ENCODE peak calls at places on chromosomes 7 and 10, in ten cellular contexts. One of them, this sample, is unnamed.
A peak's percentile ranks its signal among the peaks of the same experiment; 100 is the strongest.

GRCh38 chr7:106015586-106016218 is 52.6 kb downstream of the CDHR3 start:
- DNase-seq in AG04450: no peak
- DNase-seq in lung: no peak
- DNase-seq in tibial nerve: no peak
- DNase-seq in stomach: no peak
- DNase-seq in mammary epithelial cell: no peak
- DNase-seq in AG09309: no peak
- DNase-seq in kidney: no peak
- DNase-seq in OCI-LY7: no peak
- DNase-seq in adrenal gland: no peak
- DNase-seq in this sample: no peak

GRCh38 chr10:79024716-79025112 is 44.1 kb upstream of the ZMIZ1 start:
- DNase-seq in AG04450: no peak
- DNase-seq in lung: no peak
- DNase-seq in tibial nerve: no peak
- DNase-seq in stomach: no peak
- DNase-seq in mammary epithelial cell: no peak
- DNase-seq in AG09309: no peak
- DNase-seq in kidney: peak; percentile 51
- DNase-seq in OCI-LY7: no peak
- DNase-seq in adrenal gland: no peak
- DNase-seq in this sample: no peak

GRCh38 chr10:89537361-89537760 is 2.0 kb upstream of the SLC16A12 start:
- DNase-seq in AG04450: no peak
- DNase-seq in lung: no peak
- DNase-seq in tibial nerve: no peak
- DNase-seq in stomach: no peak
- DNase-seq in mammary epithelial cell: no peak
- DNase-seq in AG09309: no peak
- DNase-seq in kidney: no peak
- DNase-seq in OCI-LY7: no peak
- DNase-seq in adrenal gland: no peak
- DNase-seq in this sample: no peak

GRCh38 chr10:4686644-4686996 is 139.4 kb upstream of the AKR1E2 start:
- DNase-seq in AG04450: no peak
- DNase-seq in lung: no peak
- DNase-seq in tibial nerve: no peak
- DNase-seq in stomach: no peak
- DNase-seq in mammary epithelial cell: peak; percentile 99
- DNase-seq in AG09309: peak; percentile 32
- DNase-seq in kidney: no peak
- DNase-seq in OCI-LY7: no peak
- DNase-seq in adrenal gland: no peak
- DNase-seq in this sample: no peak

GRCh38 chr7:100190059-100190711 is 12.5 kb downstream of the STAG3 start:
- DNase-seq in AG04450: peak; percentile 24
- DNase-seq in lung: no peak
- DNase-seq in tibial nerve: no peak
- DNase-seq in stomach: no peak
- DNase-seq in mammary epithelial cell: peak; percentile 19
- DNase-seq in AG09309: no peak
- DNase-seq in kidney: no peak
- DNase-seq in OCI-LY7: peak; percentile 90
- DNase-seq in adrenal gland: no peak
- DNase-seq in this sample: no peak

GRCh38 chr10:78614744-78615143 is 454.0 kb upstream of the ZMIZ1 start:
- DNase-seq in AG04450: no peak
- DNase-seq in lung: no peak
- DNase-seq in tibial nerve: no peak
- DNase-seq in stomach: no peak
- DNase-seq in mammary epithelial cell: no peak
- DNase-seq in AG09309: no peak
- DNase-seq in kidney: no peak
- DNase-seq in OCI-LY7: no peak
- DNase-seq in adrenal gland: no peak
- DNase-seq in this sample: no peak

GRCh38 chr10:61547297-61547696 is 94.1 kb upstream of the TMEM26 start:
- DNase-seq in AG04450: no peak
- DNase-seq in lung: no peak
- DNase-seq in tibial nerve: no peak
- DNase-seq in stomach: no peak
- DNase-seq in mammary epithelial cell: no peak
- DNase-seq in AG09309: no peak
- DNase-seq in kidney: no peak
- DNase-seq in OCI-LY7: no peak
- DNase-seq in adrenal gland: no peak
- DNase-seq in this sample: no peak

GRCh38 chr10:115049957-115050356 is 43.2 kb upstream of the ATRNL1 start:
- DNase-seq in AG04450: no peak
- DNase-seq in lung: no peak
- DNase-seq in tibial nerve: no peak
- DNase-seq in stomach: no peak
- DNase-seq in mammary epithelial cell: no peak
- DNase-seq in AG09309: no peak
- DNase-seq in kidney: no peak
- DNase-seq in OCI-LY7: no peak
- DNase-seq in adrenal gland: peak; percentile 12
- DNase-seq in this sample: no peak

GRCh38 chr7:50450691-50451051 is 521 bp upstream of the FIGNL1 start:
- DNase-seq in AG04450: no peak
- DNase-seq in lung: no peak
- DNase-seq in tibial nerve: no peak
- DNase-seq in stomach: no peak
- DNase-seq in mammary epithelial cell: no peak
- DNase-seq in AG09309: no peak
- DNase-seq in kidney: peak; percentile 80
- DNase-seq in OCI-LY7: no peak
- DNase-seq in adrenal gland: peak; percentile 24
- DNase-seq in this sample: no peak

GRCh38 chr10:117136391-117136975 is 1.6 kb downstream of the VAX1 start:
- DNase-seq in AG04450: no peak
- DNase-seq in lung: no peak
- DNase-seq in tibial nerve: no peak
- DNase-seq in stomach: no peak
- DNase-seq in mammary epithelial cell: no peak
- DNase-seq in AG09309: no peak
- DNase-seq in kidney: no peak
- DNase-seq in OCI-LY7: no peak
- DNase-seq in adrenal gland: no peak
- DNase-seq in this sample: no peak
- H3K4me3 ChIP-seq in AG04450: no peak overlapping the region
- H3K4me3 ChIP-seq in lung: no peak overlapping the region
- H3K4me3 ChIP-seq in tibial nerve: no peak overlapping the region
- H3K4me3 ChIP-seq in stomach: peak overlapping the region; percentile 31
- H3K4me3 ChIP-seq in mammary epithelial cell: no peak overlapping the region
- H3K4me3 ChIP-seq in AG09309: no peak overlapping the region
- H3K4me3 ChIP-seq in kidney: no peak overlapping the region
- H3K4me3 ChIP-seq in OCI-LY7: no peak overlapping the region
- H3K4me3 ChIP-seq in adrenal gland: no peak overlapping the region
- H3K4me3 ChIP-seq in this sample: peak overlapping the region; percentile 45

DNA sequence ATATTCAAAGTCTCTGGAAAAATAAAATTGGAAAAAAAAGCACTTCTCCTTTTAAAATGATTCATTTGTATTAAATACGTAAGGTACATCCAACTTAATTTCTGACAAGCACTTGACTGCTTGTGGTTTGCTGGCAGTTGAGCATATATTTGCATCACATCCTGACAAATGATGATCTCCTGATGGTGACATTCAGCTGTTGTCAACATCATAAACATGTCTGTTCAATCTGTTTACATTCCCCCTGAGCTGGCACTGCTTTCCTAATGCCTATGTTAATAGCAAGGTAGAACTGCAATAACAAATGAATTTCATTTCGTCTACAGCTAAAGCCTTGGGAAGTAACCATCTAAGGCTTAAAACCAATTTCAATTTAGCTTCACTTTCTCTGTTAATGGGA is 24.4 kb downstream of the TSPAN12 start:
- DNase-seq in AG04450: no peak
- DNase-seq in lung: no peak
- DNase-seq in tibial nerve: no peak
- DNase-seq in stomach: no peak
- DNase-seq in mammary epithelial cell: no peak
- DNase-seq in AG09309: no peak
- DNase-seq in kidney: no peak
- DNase-seq in OCI-LY7: no peak
- DNase-seq in adrenal gland: no peak
- DNase-seq in this sample: peak; percentile 91
- TF ChIP-seq CTCF in AG04450: no peak
- TF ChIP-seq CTCF in lung: no peak
- TF ChIP-seq CTCF in tibial nerve: no peak
- TF ChIP-seq CTCF in stomach: no peak
- TF ChIP-seq CTCF in mammary epithelial cell: no peak
- TF ChIP-seq CTCF in AG09309: no peak
- TF ChIP-seq CTCF in kidney: no peak
- TF ChIP-seq CTCF in OCI-LY7: no peak
- TF ChIP-seq CTCF in adrenal gland: no peak
- TF ChIP-seq CTCF in this sample: no peak

DNA sequence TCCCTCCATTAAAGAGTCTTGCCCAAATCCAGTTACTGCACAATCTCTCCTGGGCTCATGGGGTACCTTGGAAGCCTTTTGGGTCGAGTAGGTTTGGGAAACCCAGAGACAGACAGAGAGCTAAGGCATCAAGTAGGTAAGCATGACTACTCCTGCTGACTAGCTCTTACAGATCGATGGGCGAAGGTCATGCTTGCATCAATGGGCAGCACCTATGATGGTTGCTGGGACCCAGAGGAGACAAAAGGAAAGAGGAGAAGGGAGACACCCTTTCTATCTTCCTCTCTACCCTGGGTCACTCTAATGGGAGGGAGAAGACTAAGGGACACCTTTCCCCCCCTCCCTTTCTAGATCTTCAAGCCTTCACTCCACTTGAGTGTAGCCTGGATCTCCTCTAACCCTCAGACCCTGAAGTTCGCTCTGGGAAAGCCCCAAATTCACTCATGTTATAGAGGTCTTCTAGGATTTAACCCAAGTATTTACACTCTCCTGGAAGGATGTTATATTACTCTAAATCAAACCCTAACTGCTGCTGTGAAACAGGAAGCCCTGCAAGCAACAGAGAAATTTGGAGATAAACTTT is 31.6 kb upstream of the ZNF746 start:
- DNase-seq in AG04450: no peak
- DNase-seq in lung: no peak
- DNase-seq in tibial nerve: no peak
- DNase-seq in stomach: no peak
- DNase-seq in mammary epithelial cell: no peak
- DNase-seq in AG09309: no peak
- DNase-seq in kidney: no peak
- DNase-seq in OCI-LY7: peak; percentile 56
- DNase-seq in adrenal gland: no peak
- DNase-seq in this sample: no peak
- H3K4me3 ChIP-seq in AG04450: no peak overlapping the region
- H3K4me3 ChIP-seq in lung: no peak overlapping the region
- H3K4me3 ChIP-seq in tibial nerve: no peak overlapping the region
- H3K4me3 ChIP-seq in stomach: no peak overlapping the region
- H3K4me3 ChIP-seq in mammary epithelial cell: no peak overlapping the region
- H3K4me3 ChIP-seq in AG09309: no peak overlapping the region
- H3K4me3 ChIP-seq in kidney: no peak overlapping the region
- H3K4me3 ChIP-seq in OCI-LY7: no peak overlapping the region
- H3K4me3 ChIP-seq in adrenal gland: no peak overlapping the region
- H3K4me3 ChIP-seq in this sample: no peak overlapping the region

DNA sequence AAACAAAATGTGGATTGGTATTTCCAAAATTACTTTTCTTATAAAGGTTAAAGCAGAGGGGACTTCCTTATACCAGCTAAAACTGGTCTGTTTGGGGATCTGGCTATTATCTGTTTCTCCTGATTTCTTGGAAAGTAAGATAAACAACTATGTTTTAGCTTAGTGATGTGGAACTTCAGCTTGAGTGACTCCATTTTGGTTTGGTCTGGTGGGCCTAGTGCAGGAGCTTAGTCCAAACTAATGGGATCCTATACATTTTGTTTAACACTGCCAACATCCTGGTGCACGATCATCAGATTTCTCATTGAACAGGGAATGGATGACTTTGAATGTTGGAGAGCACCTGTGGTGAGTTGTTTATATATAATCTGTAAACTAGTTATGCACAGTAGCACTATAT is 283.6 kb downstream of the ADK start:
- DNase-seq in AG04450: no peak
- DNase-seq in lung: no peak
- DNase-seq in tibial nerve: no peak
- DNase-seq in stomach: no peak
- DNase-seq in mammary epithelial cell: no peak
- DNase-seq in AG09309: no peak
- DNase-seq in kidney: no peak
- DNase-seq in OCI-LY7: no peak
- DNase-seq in adrenal gland: no peak
- DNase-seq in this sample: no peak
- TF ChIP-seq CTCF in AG04450: no peak
- TF ChIP-seq CTCF in lung: no peak
- TF ChIP-seq CTCF in tibial nerve: no peak
- TF ChIP-seq CTCF in stomach: no peak
- TF ChIP-seq CTCF in mammary epithelial cell: no peak
- TF ChIP-seq CTCF in AG09309: no peak
- TF ChIP-seq CTCF in kidney: no peak
- TF ChIP-seq CTCF in OCI-LY7: no peak
- TF ChIP-seq CTCF in adrenal gland: no peak
- TF ChIP-seq CTCF in this sample: no peak

GRCh38 chr10:15088428-15089261 is at the start of gene ACBD7:
- DNase-seq in AG04450: peak; percentile 21
- DNase-seq in lung: peak; percentile 69
- DNase-seq in tibial nerve: peak; percentile 54
- DNase-seq in stomach: peak; percentile 86
- DNase-seq in mammary epithelial cell: peak; percentile 80
- DNase-seq in AG09309: no peak
- DNase-seq in kidney: peak; percentile 91
- DNase-seq in OCI-LY7: peak; percentile 91
- DNase-seq in adrenal gland: peak; percentile 86
- DNase-seq in this sample: peak; percentile 40

GRCh38 chr10:15084502-15084922 is 4.1 kb downstream of the ACBD7 start:
- DNase-seq in AG04450: peak; percentile 88
- DNase-seq in lung: peak; percentile 52
- DNase-seq in tibial nerve: no peak
- DNase-seq in stomach: peak; percentile 48
- DNase-seq in mammary epithelial cell: peak; percentile 99
- DNase-seq in AG09309: peak; percentile 92
- DNase-seq in kidney: no peak
- DNase-seq in OCI-LY7: no peak
- DNase-seq in adrenal gland: peak; percentile 88
- DNase-seq in this sample: peak; percentile 98

DNA sequence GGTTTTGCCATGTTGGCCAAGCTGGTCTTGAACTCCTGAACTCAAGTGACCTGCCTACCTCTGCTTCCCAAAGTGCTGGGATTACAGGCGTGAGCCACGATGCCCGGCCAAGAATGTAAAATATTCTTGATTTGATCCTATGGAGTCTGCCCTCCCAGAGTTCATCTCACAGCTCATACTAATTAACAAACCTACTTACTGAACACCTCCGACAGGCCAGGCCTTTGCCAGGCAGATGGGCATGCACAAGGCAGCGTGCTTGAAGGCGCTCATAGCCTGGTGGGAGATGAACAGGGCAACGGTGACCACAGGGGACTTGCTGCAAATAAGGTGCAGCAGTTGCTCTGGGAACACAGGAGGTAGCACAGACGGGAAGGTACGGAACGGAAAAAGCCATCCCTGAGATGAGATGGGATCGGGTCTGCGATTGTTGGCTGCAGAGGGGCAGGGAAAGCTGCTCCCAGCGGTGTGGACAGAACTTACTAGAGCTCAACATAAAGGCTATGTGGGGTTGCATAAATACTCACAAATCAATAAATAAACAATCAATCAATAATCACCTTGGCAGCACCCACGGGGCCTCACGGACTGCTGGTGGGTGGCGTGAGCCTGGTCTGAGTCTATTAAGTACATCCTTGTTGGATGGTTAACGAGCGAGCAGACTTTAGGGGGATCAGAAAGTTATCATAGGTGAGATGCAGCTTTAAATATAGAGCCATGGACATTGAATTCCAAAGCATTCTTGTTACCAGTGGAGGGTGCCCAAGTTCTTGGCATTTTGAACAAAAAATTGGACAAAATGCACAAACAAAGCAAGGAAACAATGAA is 4.7 kb downstream of the ACBD7 start:
- DNase-seq in AG04450: no peak
- DNase-seq in lung: no peak
- DNase-seq in tibial nerve: no peak
- DNase-seq in stomach: no peak
- DNase-seq in mammary epithelial cell: no peak
- DNase-seq in AG09309: no peak
- DNase-seq in kidney: no peak
- DNase-seq in OCI-LY7: no peak
- DNase-seq in adrenal gland: no peak
- DNase-seq in this sample: no peak
- H3K4me3 ChIP-seq in AG04450: peak overlapping the region; percentile 53
- H3K4me3 ChIP-seq in lung: no peak overlapping the region
- H3K4me3 ChIP-seq in tibial nerve: peak overlapping the region; percentile 32
- H3K4me3 ChIP-seq in stomach: peak overlapping the region; percentile 49
- H3K4me3 ChIP-seq in mammary epithelial cell: peak overlapping the region; percentile 33
- H3K4me3 ChIP-seq in AG09309: peak overlapping the region; percentile 45
- H3K4me3 ChIP-seq in kidney: peak overlapping the region; percentile 80
- H3K4me3 ChIP-seq in OCI-LY7: no peak overlapping the region
- H3K4me3 ChIP-seq in adrenal gland: peak overlapping the region; percentile 18
- H3K4me3 ChIP-seq in this sample: peak overlapping the region; percentile 52